ENCODE peak calls at places on chromosome 2, in six cellular contexts. K, E, T, Q, V and B are unnamed samples.

GRCh38 chr2:224849264-224849663 is 133.1 kb upstream of the CCDC195 start:
- DNase-seq in K (no peak), E (peak; percentile 34), T (no peak), Q (no peak), V (no peak), B (no peak)

GRCh38 chr2:237293966-237294365 is 120.0 kb downstream of the COL6A3 start:
- DNase-seq in K (peak; percentile 45), E (no peak), T (no peak), Q (no peak), V (no peak), B (no peak)

GRCh38 chr2:239949537-239949936 is 75.6 kb downstream of the NDUFA10 start:
- DNase-seq in K (no peak), E (no peak), T (peak; percentile 30), Q (no peak), V (no peak), B (no peak)

GRCh38 chr2:134676960-134677359 is 41.8 kb downstream of the TMEM163 start:
- DNase-seq in K (no peak), E (peak; percentile 33), T (no peak), Q (no peak), V (no peak), B (no peak)

GRCh38 chr2:137467246-137467862 is 496.9 kb upstream of the HNMT start:
- DNase-seq in K (peak; percentile 25), E (peak; percentile 27), T (no peak), Q (peak; percentile 55), V (no peak), B (peak; percentile 3)

GRCh38 chr2:131567891-131568290 is 40.2 kb downstream of the CCDC74A start:
- DNase-seq in K (peak; percentile 28), E (no peak), T (no peak), Q (no peak), V (no peak), B (no peak)

GRCh38 chr2:64090264-64090663 is 54.0 kb downstream of the PELI1 start:
- DNase-seq in K (no peak), E (no peak), T (no peak), Q (no peak), V (no peak), B (no peak)

GRCh38 chr2:212052412-212053159 is 486.0 kb downstream of the ERBB4 start:
- DNase-seq in K (peak; percentile 82), E (no peak), T (no peak), Q (no peak), V (no peak), B (peak; percentile 50)

GRCh38 chr2:101558740-101559508 is 84.0 kb upstream of the RFX8 start:
- DNase-seq in K (peak; percentile 69), E (no peak), T (no peak), Q (peak; percentile 54), V (no peak), B (peak; percentile 73)

GRCh38 chr2:238846503-238847431 is 1.1 kb upstream of the TWIST2 start:
- DNase-seq in K (no peak), E (no peak), T (no peak), Q (no peak), V (no peak), B (peak; percentile 55)

GRCh38 chr2:210172219-210172575 is 988 bp upstream of the KANSL1L start:
- DNase-seq in K (no peak), E (no peak), T (no peak), Q (peak; percentile 3), V (no peak), B (no peak)

GRCh38 chr2:236546561-236546961 is 23.1 kb upstream of the ACKR3 start:
- DNase-seq in K (no peak), E (peak; percentile 44), T (peak; percentile 74), Q (no peak), V (no peak), B (no peak)

GRCh38 chr2:46490521-46491141 is 11.3 kb downstream of the TMEM247 start:
- DNase-seq in K (no peak), E (no peak), T (no peak), Q (peak; percentile 51), V (peak; percentile 79), B (no peak)

GRCh38 chr2:7210712-7211111 is 293.5 kb downstream of the RNF144A start:
- DNase-seq in K (no peak), E (no peak), T (no peak), Q (peak; percentile 33), V (no peak), B (no peak)

GRCh38 chr2:192190474-192190873 is 4.3 kb downstream of the TMEFF2 start:
- DNase-seq in K (peak; percentile 66), E (no peak), T (no peak), Q (peak; percentile 44), V (no peak), B (peak; percentile 22)

GRCh38 chr2:26727641-26728561 is 35.4 kb downstream of the KCNK3 start:
- DNase-seq in K (no peak), E (peak; percentile 29), T (no peak), Q (peak; percentile 65), V (no peak), B (peak; percentile 30)

GRCh38 chr2:237538001-237538720 is 28.2 kb upstream of the PRLH start:
- DNase-seq in K (no peak), E (no peak), T (no peak), Q (no peak), V (no peak), B (no peak)

GRCh38 chr2:65390134-65390533 is 42.3 kb downstream of the SPRED2 start:
- DNase-seq in K (no peak), E (peak; percentile 41), T (no peak), Q (no peak), V (no peak), B (no peak)

GRCh38 chr2:118857677-118858484 is 10.4 kb upstream of the EN1 start:
- DNase-seq in K (no peak), E (no peak), T (no peak), Q (no peak), V (no peak), B (no peak)

GRCh38 chr2:13230221-13230620 is 513.5 kb downstream of the TRIB2 start:
- DNase-seq in K (no peak), E (no peak), T (no peak), Q (no peak), V (no peak), B (no peak)

GRCh38 chr2:14535156-14535555 is 97.4 kb upstream of the LRATD1 start:
- DNase-seq in K (no peak), E (no peak), T (no peak), Q (no peak), V (no peak), B (no peak)

GRCh38 chr2:127584047-127584446 is 48.6 kb downstream of the MYO7B start:
- DNase-seq in K (no peak), E (peak; percentile 10), T (peak; percentile 44), Q (no peak), V (no peak), B (no peak)

GRCh38 chr2:202135111-202135874 is 62.2 kb downstream of the KIAA2012 start:
- DNase-seq in K (peak; percentile 99), E (no peak), T (no peak), Q (peak; percentile 88), V (no peak), B (peak; percentile 98)

GRCh38 chr2:62485780-62486765 is 19.9 kb downstream of the TMEM17 start:
- DNase-seq in K (peak; percentile 54), E (no peak), T (no peak), Q (no peak), V (no peak), B (peak; percentile 90)